ENCODE peak calls at places on chromosomes 16 and 17, in seven cellular contexts. O is stimulated activated CD8-positive, alpha-beta memory T cell treated with anti-CD3 and anti-CD28 coated beads, Interleukin-7, amount 100 ng/mL, for 48 hours; C is NCI-H2107; K is colonic mucosa; B is psoas muscle; F is endothelial cell; S is cardiac muscle cell. I is an unnamed sample.

GRCh38 chr16:63714876-63715275 is 1407.0 kb downstream of the CDH11 start:
- DNase-seq in B (no peak), S (no peak), O (no peak), F (no peak), K (no peak), C (no peak), I (no peak)

GRCh38 chr17:49218941-49219913 is 8.7 kb downstream of the ABI3 start:
- DNase-seq in F (no peak), C (no peak), K (no peak), B (peak), S (no peak), O (peak), I (peak)

GRCh38 chr17:76697702-76698465 is 12.9 kb downstream of the MXRA7 start:
- DNase-seq in S (peak), O (no peak), K (no peak), C (no peak), F (no peak), B (no peak), I (no peak)

GRCh38 chr16:30369091-30369937 is 980 bp downstream of the TBC1D10B start:
- DNase-seq in C (no peak), B (peak), O (no peak), F (peak), S (no peak), K (peak), I (peak)

GRCh38 chr16:3553138-3553923 is 23.9 kb downstream of the NLRC3 start:
- DNase-seq in K (no peak), S (no peak), O (no peak), C (no peak), F (no peak), B (no peak), I (no peak)

GRCh38 chr16:81493755-81494433 is 49.3 kb downstream of the CMIP start:
- DNase-seq in C (peak), B (peak), S (peak), F (no peak), K (peak), O (peak), I (peak)

GRCh38 chr17:61454932-61455753 is 2.9 kb downstream of the TBX4 start:
- DNase-seq in B (no peak), C (no peak), O (no peak), K (no peak), F (no peak), S (no peak), I (no peak)

GRCh38 chr17:33322063-33322462 is 29.0 kb upstream of the ASIC2 start:
- DNase-seq in K (no peak), C (no peak), F (no peak), B (no peak), S (no peak), O (no peak), I (no peak)

GRCh38 chr17:50396261-50397110 is 837 bp downstream of the LRRC59 start:
- DNase-seq in O (no peak), K (peak), C (no peak), F (no peak), B (peak), S (peak), I (peak)

GRCh38 chr17:56389356-56389755 is 204.1 kb upstream of the NOG start:
- DNase-seq in S (no peak), K (no peak), F (no peak), C (no peak), B (no peak), O (no peak), I (no peak)

GRCh38 chr16:30923554-30924085 is at the start of gene FBXL19:
- DNase-seq in O (no peak), K (no peak), S (no peak), B (peak), F (peak), C (no peak), I (no peak)

GRCh38 chr16:85718682-85719081 is 29.9 kb upstream of the GINS2 start:
- DNase-seq in B (no peak), O (no peak), K (peak), C (no peak), F (peak), S (no peak), I (no peak)

GRCh38 chr17:77393274-77393600 is 252.5 kb downstream of the SEC14L1 start:
- DNase-seq in B (no peak), S (no peak), C (no peak), O (no peak), F (no peak), K (no peak), I (no peak)

GRCh38 chr17:80720624-80721577 is 176.3 kb downstream of the RPTOR start:
- DNase-seq in O (peak), C (no peak), F (peak), S (peak), B (no peak), K (no peak), I (peak)

GRCh38 chr17:3804503-3804931 is 3.5 kb upstream of the ITGAE start:
- DNase-seq in F (no peak), B (no peak), K (no peak), C (no peak), O (no peak), S (peak), I (no peak)

GRCh38 chr17:16282522-16282921 is 65.5 kb downstream of the PIGL start:
- DNase-seq in F (no peak), B (no peak), O (no peak), S (peak), C (no peak), K (no peak), I (no peak)

GRCh38 chr17:8740486-8740885 is 4.2 kb downstream of the CCDC42 start:
- DNase-seq in F (no peak), C (no peak), K (no peak), O (no peak), S (no peak), B (no peak), I (peak)

GRCh38 chr16:75820672-75821071 is 94.4 kb upstream of the CPHXL start:
- DNase-seq in C (no peak), B (no peak), O (no peak), K (no peak), F (no peak), S (no peak), I (no peak)

GRCh38 chr16:84643180-84643583 is 5.1 kb upstream of the KLHL36 start:
- DNase-seq in O (no peak), C (no peak), K (peak), B (peak), F (no peak), S (peak), I (no peak)

GRCh38 chr17:61867033-61867432 is 3.7 kb upstream of the BRIP1 start:
- DNase-seq in F (no peak), O (no peak), C (no peak), K (no peak), B (no peak), S (no peak), I (no peak)

GRCh38 chr17:4072487-4073157 is 70.2 kb downstream of the ZZEF1 start:
- DNase-seq in F (no peak), O (no peak), B (no peak), S (peak), C (no peak), K (no peak), I (no peak)

GRCh38 chr17:43905985-43906852 is 1.1 kb downstream of the MPP2 start:
- DNase-seq in F (peak), O (no peak), K (peak), S (peak), B (peak), C (no peak), I (peak)

GRCh38 chr17:41595585-41595984 is 8.9 kb upstream of the KRT14 start:
- DNase-seq in F (no peak), O (no peak), B (no peak), C (no peak), K (no peak), S (no peak), I (no peak)

GRCh38 chr17:38466346-38467315 is 38.4 kb downstream of the ARHGAP23 start:
- DNase-seq in B (peak), K (no peak), O (no peak), C (no peak), F (no peak), S (no peak), I (no peak)

GRCh38 chr17:77959926-77960521 is 1.5 kb downstream of the TNRC6C start:
- DNase-seq in C (no peak), O (peak), S (peak), K (no peak), B (no peak), F (no peak), I (peak)

GRCh38 chr17:44346064-44346844 is 1.2 kb downstream of the GRN start:
- DNase-seq in F (no peak), C (no peak), K (no peak), O (no peak), B (no peak), S (no peak), I (no peak)

GRCh38 chr17:48024149-48025039 is 13.2 kb downstream of the COPZ2 start:
- DNase-seq in K (peak), B (peak), O (no peak), F (no peak), C (no peak), S (peak), I (peak)

GRCh38 chr17:77580531-77580930 is 378.0 kb upstream of the TNRC6C start:
- DNase-seq in B (no peak), F (no peak), S (no peak), O (no peak), K (no peak), C (no peak), I (no peak)

GRCh38 chr16:11203111-11203623 is 52.8 kb downstream of the SOCS1 start:
- DNase-seq in S (no peak), K (no peak), F (no peak), B (no peak), O (no peak), C (no peak), I (no peak)

GRCh38 chr16:87816507-87817100 is 50.8 kb upstream of the KLHDC4 start:
- DNase-seq in S (no peak), K (no peak), F (no peak), O (no peak), C (no peak), B (no peak), I (no peak)

GRCh38 chr17:65385726-65386125 is 175.7 kb downstream of the AXIN2 start:
- DNase-seq in F (no peak), K (no peak), C (no peak), B (no peak), S (no peak), O (no peak), I (no peak)

GRCh38 chr17:73003487-73003886 is 89.0 kb downstream of the SLC39A11 start:
- DNase-seq in S (no peak), C (no peak), B (no peak), O (no peak), K (no peak), F (no peak), I (no peak)

GRCh38 chr17:76252040-76252954 is 12.0 kb upstream of the RNF157 start:
- DNase-seq in O (no peak), S (peak), B (peak), C (no peak), F (no peak), K (no peak), I (peak)

GRCh38 chr17:39084558-39084957 is 66.9 kb downstream of the PLXDC1 start:
- DNase-seq in F (no peak), B (no peak), O (no peak), S (no peak), K (no peak), C (no peak), I (no peak)

GRCh38 chr16:84355149-84355548 is 13.2 kb upstream of the ATP2C2 start:
- DNase-seq in K (no peak), S (no peak), F (no peak), C (no peak), B (no peak), O (no peak), I (no peak)

GRCh38 chr17:19664136-19664820 is 15.7 kb downstream of the ALDH3A2 start:
- DNase-seq in B (no peak), C (no peak), S (no peak), K (no peak), F (no peak), O (no peak), I (no peak)

GRCh38 chr17:42568341-42569111 is 1.6 kb downstream of the MLX start:
- DNase-seq in O (no peak), F (no peak), B (no peak), K (no peak), C (no peak), S (no peak), I (no peak)

GRCh38 chr17:43553501-43554018 is 7.4 kb upstream of the ETV4 start:
- DNase-seq in C (no peak), F (no peak), B (no peak), O (no peak), S (no peak), K (no peak), I (no peak)

GRCh38 chr16:28990375-28991040 is 5.7 kb downstream of the LAT start:
- DNase-seq in S (no peak), F (no peak), B (no peak), C (no peak), O (no peak), K (no peak), I (peak)

I was measured in activated naive CD4-positive, alpha-beta T cell treated with anti-CD3 and anti-CD28 coated beads, Interleukin-2, amount 50 U/mL, for 16 hours.